ENCODE peak calls at places on chromosomes 4 and X, in six cellular contexts. One of them, this sample, is unnamed. For H3K4me1, the result is how much of the 10 kb centered on the place peaks cover.

GRCh38 chr4:183190900-183191527 is 92.0 kb downstream of the WWC2 start:
- DNase-seq in IMR-90: no peak
- DNase-seq in trophoblast cell: no peak
- DNase-seq in neuronal stem cell: no peak
- DNase-seq in H9: no peak
- DNase-seq in H1: no peak
- DNase-seq in this sample: no peak

GRCh38 chrX:48683411-48683982 is at the start of gene WAS:
- DNase-seq in IMR-90: no peak
- DNase-seq in H1: no peak
- DNase-seq in neuronal stem cell: no peak
- DNase-seq in trophoblast cell: no peak
- DNase-seq in H9: no peak
- DNase-seq in this sample: no peak

GRCh38 chr4:1821679-1822567 is 28.8 kb downstream of the FGFR3 start:
- DNase-seq in trophoblast cell: no peak
- DNase-seq in H1: no peak
- DNase-seq in H9: no peak
- DNase-seq in neuronal stem cell: no peak
- DNase-seq in IMR-90: no peak
- DNase-seq in this sample: no peak

GRCh38 chr4:104616401-104616820 is 121.7 kb upstream of the CXXC4 start:
- DNase-seq in trophoblast cell: no peak
- DNase-seq in neuronal stem cell: no peak
- DNase-seq in IMR-90: no peak
- DNase-seq in H9: no peak
- DNase-seq in H1: no peak
- DNase-seq in this sample: peak

GRCh38 chr4:633976-634598 is 8.7 kb downstream of the PDE6B start:
- DNase-seq in neuronal stem cell: no peak
- DNase-seq in trophoblast cell: no peak
- DNase-seq in IMR-90: no peak
- DNase-seq in H1: no peak
- DNase-seq in H9: peak
- DNase-seq in this sample: no peak

GRCh38 chr4:163556169-163556568 is 61.7 kb downstream of the TMA16 start:
- DNase-seq in H9: no peak
- DNase-seq in neuronal stem cell: no peak
- DNase-seq in trophoblast cell: peak
- DNase-seq in IMR-90: peak
- DNase-seq in H1: no peak
- DNase-seq in this sample: no peak

GRCh38 chr4:26204911-26205368 is 115.9 kb upstream of the RBPJ start:
- DNase-seq in neuronal stem cell: no peak
- DNase-seq in H1: no peak
- DNase-seq in H9: no peak
- DNase-seq in trophoblast cell: no peak
- DNase-seq in IMR-90: no peak
- DNase-seq in this sample: no peak

GRCh38 chr4:10762541-10762940 is 78.0 kb upstream of the CLNK start:
- DNase-seq in trophoblast cell: no peak
- DNase-seq in IMR-90: peak
- DNase-seq in H9: no peak
- DNase-seq in neuronal stem cell: peak
- DNase-seq in H1: no peak
- DNase-seq in this sample: peak

GRCh38 chr4:157358851-157359250 is 138.3 kb downstream of the GRIA2 start:
- DNase-seq in IMR-90: no peak
- DNase-seq in neuronal stem cell: no peak
- DNase-seq in H9: no peak
- DNase-seq in trophoblast cell: no peak
- DNase-seq in H1: no peak
- DNase-seq in this sample: no peak

GRCh38 chrX:11470231-11470630 is 177.0 kb downstream of the AMELX start:
- DNase-seq in H1: no peak
- DNase-seq in neuronal stem cell: no peak
- DNase-seq in H9: no peak
- DNase-seq in IMR-90: peak
- DNase-seq in trophoblast cell: no peak
- DNase-seq in this sample: no peak

GRCh38 chr4:45294464-45294863 is 568.1 kb upstream of the GNPDA2 start:
- DNase-seq in neuronal stem cell: no peak
- DNase-seq in IMR-90: no peak
- DNase-seq in trophoblast cell: no peak
- DNase-seq in H1: no peak
- DNase-seq in H9: no peak
- DNase-seq in this sample: no peak

GRCh38 chr4:148067307-148067916 is 335.5 kb downstream of the ARHGAP10 start:
- DNase-seq in neuronal stem cell: no peak
- DNase-seq in H1: no peak
- DNase-seq in H9: no peak
- DNase-seq in trophoblast cell: no peak
- DNase-seq in IMR-90: no peak
- DNase-seq in this sample: peak

GRCh38 chr4:134024251-134024650 is 177.3 kb downstream of the PABPC4L start:
- DNase-seq in trophoblast cell: peak
- DNase-seq in H9: no peak
- DNase-seq in H1: no peak
- DNase-seq in neuronal stem cell: no peak
- DNase-seq in IMR-90: no peak
- DNase-seq in this sample: peak

GRCh38 chr4:168218663-168219062 is 99.9 kb downstream of the DDX60 start:
- DNase-seq in IMR-90: peak
- DNase-seq in H1: no peak
- DNase-seq in trophoblast cell: peak
- DNase-seq in H9: no peak
- DNase-seq in neuronal stem cell: no peak
- DNase-seq in this sample: peak

GRCh38 chr4:47209833-47210232 is 178.5 kb downstream of the GABRB1 start:
- DNase-seq in H9: no peak
- DNase-seq in neuronal stem cell: no peak
- DNase-seq in H1: no peak
- DNase-seq in IMR-90: peak
- DNase-seq in trophoblast cell: no peak
- DNase-seq in this sample: peak

GRCh38 chr4:128386761-128387599 is 99.4 kb upstream of the PGRMC2 start:
- DNase-seq in trophoblast cell: peak
- DNase-seq in neuronal stem cell: no peak
- DNase-seq in H9: no peak
- DNase-seq in IMR-90: peak
- DNase-seq in H1: no peak
- DNase-seq in this sample: peak

GRCh38 chr4:5037553-5038551 is 13.4 kb upstream of the STK32B start:
- DNase-seq in H1: no peak
- DNase-seq in IMR-90: peak
- DNase-seq in trophoblast cell: peak
- DNase-seq in neuronal stem cell: no peak
- DNase-seq in H9: no peak
- DNase-seq in this sample: peak

GRCh38 chr4:75179510-75179909 is 246.6 kb downstream of the PARM1 start:
- DNase-seq in trophoblast cell: no peak
- DNase-seq in H1: no peak
- DNase-seq in H9: no peak
- DNase-seq in neuronal stem cell: no peak
- DNase-seq in IMR-90: no peak
- DNase-seq in this sample: peak

GRCh38 chrX:1534321-1535168 is 2.4 kb downstream of the P2RY8 start:
- DNase-seq in H1: no peak
- DNase-seq in H9: peak
- DNase-seq in trophoblast cell: no peak
- DNase-seq in neuronal stem cell: no peak
- DNase-seq in IMR-90: no peak
- DNase-seq in this sample: no peak

GRCh38 chr4:144421839-144422565 is 224.0 kb upstream of the HHIP start:
- DNase-seq in IMR-90: no peak
- DNase-seq in H9: no peak
- DNase-seq in neuronal stem cell: peak
- DNase-seq in trophoblast cell: no peak
- DNase-seq in H1: no peak
- DNase-seq in this sample: no peak

GRCh38 chrX:1164322-1165288 is 47.8 kb downstream of the CRLF2 start:
- DNase-seq in neuronal stem cell: no peak
- DNase-seq in IMR-90: no peak
- DNase-seq in H1: no peak
- DNase-seq in trophoblast cell: peak
- DNase-seq in H9: peak
- DNase-seq in this sample: peak

GRCh38 chr4:89152972-89153371 is 41.6 kb downstream of the TIGD2 start:
- DNase-seq in neuronal stem cell: no peak
- DNase-seq in H1: no peak
- DNase-seq in trophoblast cell: no peak
- DNase-seq in IMR-90: no peak
- DNase-seq in H9: no peak
- DNase-seq in this sample: no peak

GRCh38 chr4:3489451-3489962 is 26.4 kb downstream of the DOK7 start:
- DNase-seq in neuronal stem cell: no peak
- DNase-seq in IMR-90: no peak
- DNase-seq in trophoblast cell: peak
- DNase-seq in H9: no peak
- DNase-seq in H1: no peak
- DNase-seq in this sample: no peak

GRCh38 chr4:141891260-141892120 is 255.1 kb downstream of the IL15 start:
- DNase-seq in IMR-90: no peak
- DNase-seq in H1: no peak
- DNase-seq in trophoblast cell: no peak
- DNase-seq in neuronal stem cell: no peak
- DNase-seq in H9: no peak
- DNase-seq in this sample: no peak

GRCh38 chr4:168411318-168412150 is 68.8 kb downstream of the DDX60L start:
- DNase-seq in neuronal stem cell: no peak
- DNase-seq in H1: no peak
- DNase-seq in H9: no peak
- DNase-seq in trophoblast cell: no peak
- DNase-seq in IMR-90: peak
- DNase-seq in this sample: peak

GRCh38 chr4:159224412-159224811 is 121.5 kb downstream of the RAPGEF2 start:
- DNase-seq in trophoblast cell: no peak
- DNase-seq in IMR-90: no peak
- DNase-seq in H9: no peak
- DNase-seq in H1: no peak
- DNase-seq in neuronal stem cell: no peak
- DNase-seq in this sample: no peak

GRCh38 chr4:159229164-159229563 is 126.3 kb downstream of the RAPGEF2 start:
- DNase-seq in IMR-90: peak
- DNase-seq in H1: no peak
- DNase-seq in neuronal stem cell: peak
- DNase-seq in H9: no peak
- DNase-seq in trophoblast cell: peak
- DNase-seq in this sample: peak

GRCh38 chr4:159232465-159233106 is 129.7 kb downstream of the RAPGEF2 start:
- DNase-seq in trophoblast cell: no peak
- DNase-seq in H1: no peak
- DNase-seq in IMR-90: no peak
- DNase-seq in neuronal stem cell: no peak
- DNase-seq in H9: no peak
- DNase-seq in this sample: no peak

GRCh38 chr4:159227378-159227777 is 124.5 kb downstream of the RAPGEF2 start:
- DNase-seq in IMR-90: peak
- DNase-seq in H1: no peak
- DNase-seq in trophoblast cell: no peak
- DNase-seq in H9: no peak
- DNase-seq in neuronal stem cell: no peak
- DNase-seq in this sample: peak

DNA sequence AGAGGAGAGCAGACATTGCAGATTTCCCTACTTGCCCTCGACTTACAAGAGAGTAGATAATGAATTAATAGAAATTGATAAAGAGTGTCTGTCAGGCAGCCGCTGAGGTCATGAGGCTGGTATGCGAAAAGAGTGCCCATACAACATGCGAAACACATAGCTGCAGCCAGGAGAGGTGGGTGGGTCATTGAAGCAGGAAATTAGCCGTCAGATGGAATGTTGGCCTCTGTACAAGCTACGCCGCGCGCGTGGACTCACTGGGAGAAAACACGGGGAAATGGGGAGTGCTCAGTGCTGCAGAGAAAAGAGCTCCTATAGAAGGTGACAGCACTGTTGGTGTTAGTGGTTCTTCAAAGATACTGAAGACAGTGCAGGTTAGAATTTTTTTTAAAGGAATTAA is 125.1 kb downstream of the RAPGEF2 start:
- DNase-seq in IMR-90: peak
- DNase-seq in H9: peak
- DNase-seq in H1: peak
- DNase-seq in trophoblast cell: peak
- DNase-seq in neuronal stem cell: peak
- DNase-seq in this sample: peak
- H3K4me1 ChIP-seq in IMR-90: under half
- H3K4me1 ChIP-seq in H9: under half
- H3K4me1 ChIP-seq in H1: under half
- H3K4me1 ChIP-seq in trophoblast cell: under half
- H3K4me1 ChIP-seq in neuronal stem cell: under half
- H3K4me1 ChIP-seq in this sample: under half

DNA sequence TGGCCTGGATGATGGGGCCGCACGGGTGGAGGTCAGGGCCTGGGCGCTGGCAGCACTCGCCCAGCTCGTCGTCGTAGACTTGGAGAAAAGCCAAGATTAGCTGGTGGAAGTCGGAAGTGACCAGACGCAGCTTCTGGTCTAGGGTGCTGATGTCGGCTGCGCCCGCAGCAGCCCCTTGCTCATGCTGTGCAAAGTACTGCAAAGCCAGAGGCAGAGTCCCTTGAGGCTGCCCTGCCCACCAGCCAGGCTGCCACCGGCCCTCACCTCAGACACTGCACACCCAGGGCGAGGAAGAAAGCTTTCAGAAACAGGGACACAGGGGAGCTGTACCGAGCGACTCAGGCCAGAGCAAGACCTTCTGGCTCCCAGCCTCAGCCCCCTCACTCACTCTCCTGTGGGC is 9.7 kb upstream of the TREX2 start:
- DNase-seq in trophoblast cell: no peak
- DNase-seq in neuronal stem cell: no peak
- DNase-seq in H1: no peak
- DNase-seq in IMR-90: no peak
- DNase-seq in H9: no peak
- DNase-seq in this sample: no peak
- H3K14ac ChIP-seq in trophoblast cell: no peak
- H3K14ac ChIP-seq in neuronal stem cell: no peak
- H3K14ac ChIP-seq in H1: no peak
- H3K14ac ChIP-seq in IMR-90: no peak
- H3K14ac ChIP-seq in H9: no peak
- H3K14ac ChIP-seq in this sample: no peak

GRCh38 chrX:154733072-154733425 is 17.8 kb downstream of the GAB3 start:
- DNase-seq in trophoblast cell: no peak
- DNase-seq in IMR-90: no peak
- DNase-seq in H9: no peak
- DNase-seq in neuronal stem cell: no peak
- DNase-seq in H1: no peak
- DNase-seq in this sample: no peak
- H3K4me1 ChIP-seq in trophoblast cell: under half
- H3K4me1 ChIP-seq in IMR-90: under half
- H3K4me1 ChIP-seq in H9: under half
- H3K4me1 ChIP-seq in neuronal stem cell: under half
- H3K4me1 ChIP-seq in H1: under half
- H3K4me1 ChIP-seq in this sample: under half

DNA sequence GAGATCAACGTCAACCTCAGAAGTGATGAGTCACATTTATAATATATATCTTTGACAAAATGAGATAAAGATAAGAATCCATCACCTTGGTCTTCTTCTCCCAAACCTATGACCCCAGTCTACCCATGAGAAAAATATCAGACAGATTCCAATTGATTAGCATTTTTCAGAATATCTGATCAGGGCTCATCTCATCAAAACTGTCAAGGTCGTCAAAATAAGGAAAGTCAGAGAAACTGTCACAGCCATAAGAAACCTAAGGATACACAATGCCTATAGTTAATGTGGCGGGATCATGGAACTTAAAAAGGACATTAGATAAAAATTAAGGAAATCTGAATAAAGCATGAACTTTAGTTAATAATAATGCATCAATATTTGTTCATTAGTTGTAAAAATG is 374.1 kb downstream of the FAT4 start:
- DNase-seq in H1: no peak
- DNase-seq in IMR-90: no peak
- DNase-seq in H9: no peak
- DNase-seq in neuronal stem cell: no peak
- DNase-seq in trophoblast cell: no peak
- DNase-seq in this sample: no peak
- H3K14ac ChIP-seq in H1: no peak
- H3K14ac ChIP-seq in IMR-90: no peak
- H3K14ac ChIP-seq in H9: no peak
- H3K14ac ChIP-seq in neuronal stem cell: no peak
- H3K14ac ChIP-seq in trophoblast cell: no peak
- H3K14ac ChIP-seq in this sample: no peak